ENCODE peak calls at places on chromosomes 3 and 15, in ten cellular contexts. B is GM13976; Y is Caco-2; M is glutamatergic neuron; V is osteocyte; Q is Calu3; U is B cell; A is MCF 10A; K is CD8-positive, alpha-beta T cell; P is psoas muscle. L is an unnamed sample.

GRCh38 chr15:92343869-92344643 is 49.6 kb upstream of the ST8SIA2 start:
- DNase-seq in B (no peak), Y (no peak), M (no peak), V (no peak), Q (no peak), U (no peak), A (no peak), K (no peak), P (peak; percentile 31), L (no peak)

GRCh38 chr3:66115858-66116654 is 77.3 kb upstream of the MAGI1 start:
- DNase-seq in B (no peak), Y (peak; percentile 75), M (no peak), V (no peak), Q (peak; percentile 79), U (no peak), A (peak; percentile 82), K (no peak), P (peak; percentile 34), L (no peak)

GRCh38 chr15:44659041-44659440 is 4.4 kb downstream of the SPG11 start:
- DNase-seq in B (no peak), Y (no peak), M (no peak), V (no peak), Q (no peak), U (no peak), A (no peak), K (no peak), P (no peak), L (no peak)

GRCh38 chr15:81411056-81411455 is 37.0 kb upstream of the TMC3 start:
- DNase-seq in B (no peak), Y (no peak), M (no peak), V (no peak), Q (no peak), U (no peak), A (no peak), K (no peak), P (no peak), L (no peak)

GRCh38 chr3:101902041-101902440 is 52.7 kb downstream of the NFKBIZ start:
- DNase-seq in B (peak; percentile 14), Y (no peak), M (no peak), V (no peak), Q (no peak), U (no peak), A (peak; percentile 81), K (no peak), P (no peak), L (peak; percentile 85)

GRCh38 chr3:141407043-141407442 is 38.7 kb downstream of the ZBTB38 start:
- DNase-seq in B (no peak), Y (no peak), M (no peak), V (no peak), Q (no peak), U (no peak), A (peak; percentile 94), K (no peak), P (peak; percentile 34), L (no peak)

GRCh38 chr15:61115241-61115640 is 113.9 kb downstream of the RORA start:
- DNase-seq in B (no peak), Y (no peak), M (no peak), V (no peak), Q (no peak), U (no peak), A (no peak), K (no peak), P (no peak), L (no peak)

GRCh38 chr3:48018841-48019240 is 2.6 kb upstream of the MAP4 start:
- DNase-seq in B (no peak), Y (peak; percentile 51), M (no peak), V (no peak), Q (peak; percentile 40), U (no peak), A (peak; percentile 68), K (no peak), P (no peak), L (no peak)

GRCh38 chr15:34810455-34811146 is 15.3 kb upstream of the ACTC1 start:
- DNase-seq in B (no peak), Y (no peak), M (no peak), V (no peak), Q (no peak), U (no peak), A (peak; percentile 86), K (no peak), P (peak; percentile 30), L (no peak)

GRCh38 chr3:131526801-131527347 is 24.1 kb upstream of the MRPL3 start:
- DNase-seq in B (peak; percentile 36), Y (no peak), M (peak; percentile 72), V (no peak), Q (no peak), U (no peak), A (no peak), K (no peak), P (peak; percentile 43), L (no peak)

GRCh38 chr15:33586791-33587697 is 276.3 kb downstream of the RYR3 start:
- DNase-seq in B (no peak), Y (no peak), M (peak; percentile 65), V (no peak), Q (no peak), U (no peak), A (no peak), K (no peak), P (no peak), L (no peak)

GRCh38 chr15:38883987-38884386 is 319.4 kb upstream of the RASGRP1 start:
- DNase-seq in B (no peak), Y (no peak), M (no peak), V (no peak), Q (no peak), U (no peak), A (no peak), K (no peak), P (no peak), L (no peak)

GRCh38 chr15:57364282-57365007 is 11.9 kb upstream of the CGNL1 start:
- DNase-seq in B (no peak), Y (no peak), M (peak; percentile 33), V (no peak), Q (no peak), U (no peak), A (no peak), K (no peak), P (no peak), L (peak; percentile 53)

GRCh38 chr15:31228980-31229826 is 97.4 kb upstream of the KLF13 start:
- DNase-seq in B (peak; percentile 82), Y (no peak), M (no peak), V (no peak), Q (peak; percentile 20), U (peak; percentile 50), A (peak; percentile 19), K (no peak), P (no peak), L (peak; percentile 41)

GRCh38 chr3:67635257-67635656 is 19.2 kb downstream of the SUCLG2 start:
- DNase-seq in B (no peak), Y (no peak), M (no peak), V (no peak), Q (no peak), U (no peak), A (peak; percentile 47), K (no peak), P (no peak), L (no peak)

DNA sequence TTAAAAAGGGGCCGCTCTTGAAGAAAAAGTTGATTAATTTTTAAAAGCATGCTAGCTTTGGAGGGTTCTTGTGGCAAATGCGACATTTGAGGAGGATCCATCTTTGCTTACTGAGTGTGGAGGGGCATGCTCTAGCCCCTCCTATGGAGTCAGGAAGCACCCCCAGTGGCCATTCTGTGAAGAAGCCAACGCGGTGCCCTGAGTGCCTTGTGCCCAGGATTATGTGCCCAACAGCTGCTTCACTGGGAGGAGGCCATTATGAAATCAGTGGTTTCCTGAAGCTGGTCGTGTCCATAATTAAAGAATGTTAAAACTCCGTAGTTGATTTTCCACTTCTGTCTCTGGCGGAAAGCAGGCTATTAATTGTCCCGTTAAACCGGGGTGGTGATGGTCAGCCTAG is 69.1 kb upstream of the TNFAIP8L3 start:
- DNase-seq in B (no peak), Y (no peak), M (no peak), V (no peak), Q (no peak), U (no peak), A (no peak), K (no peak), P (no peak), L (no peak)
- TF ChIP-seq CTCF in B (no peak), Y (no peak), M (no peak), V (no peak), Q (no peak), U (no peak), A (no peak), K (no peak), P (no peak), L (no peak)

GRCh38 chr3:168216851-168217250 is 121.1 kb upstream of the GOLIM4 start:
- DNase-seq in B (no peak), Y (no peak), M (peak; percentile 23), V (no peak), Q (no peak), U (no peak), A (no peak), K (no peak), P (no peak), L (no peak)
- TF ChIP-seq CTCF in B (no peak), Y (no peak), M (no peak), V (no peak), Q (no peak), U (no peak), A (no peak), K (no peak), P (no peak), L (no peak)

GRCh38 chr3:52240059-52240885 is 1.3 kb upstream of the TWF2 start:
- DNase-seq in B (peak; percentile 42), Y (peak; percentile 50), M (peak; percentile 78), V (no peak), Q (peak; percentile 42), U (peak; percentile 13), A (peak; percentile 98), K (peak; percentile 62), P (peak; percentile 77), L (peak; percentile 76)
- TF ChIP-seq CTCF in B (peak; percentile 10), Y (no peak), M (no peak), V (no peak), Q (no peak), U (no peak), A (no peak), K (no peak), P (no peak), L (no peak)

GRCh38 chr15:70320077-70320830 is 222.5 kb upstream of the TLE3 start:
- DNase-seq in B (no peak), Y (no peak), M (no peak), V (peak; percentile 8), Q (no peak), U (no peak), A (no peak), K (no peak), P (no peak), L (no peak)

GRCh38 chr15:70318996-70319465 is 221.3 kb upstream of the TLE3 start:
- DNase-seq in B (no peak), Y (no peak), M (no peak), V (peak; percentile 30), Q (no peak), U (peak; percentile 26), A (peak; percentile 32), K (no peak), P (peak; percentile 65), L (no peak)

GRCh38 chr15:70318594-70318993 is 220.9 kb upstream of the TLE3 start:
- DNase-seq in B (no peak), Y (no peak), M (no peak), V (peak; percentile 57), Q (no peak), U (no peak), A (no peak), K (no peak), P (no peak), L (no peak)

GRCh38 chr15:70321106-70321809 is 223.5 kb upstream of the TLE3 start:
- DNase-seq in B (no peak), Y (no peak), M (no peak), V (peak; percentile 23), Q (no peak), U (peak; percentile 43), A (no peak), K (no peak), P (no peak), L (no peak)

GRCh38 chr15:70319466-70319865 is 221.7 kb upstream of the TLE3 start:
- DNase-seq in B (peak; percentile 49), Y (no peak), M (no peak), V (peak; percentile 36), Q (no peak), U (peak; percentile 57), A (no peak), K (no peak), P (no peak), L (no peak)
- TF ChIP-seq CTCF in B (no peak), Y (no peak), M (no peak), V (no peak), Q (no peak), U (no peak), A (no peak), K (no peak), P (no peak), L (no peak)